ENCODE peak calls at places on chromosomes 12 and 14, in nine cellular contexts. B, L, G, Y, J, T, X, O and S are unnamed samples.

GRCh38 chr12:106066726-106067325 is 71.9 kb downstream of the NUAK1 start:
- DNase-seq in B (no peak), L (no peak), G (no peak), Y (no peak), J (no peak), T (no peak), X (no peak), O (no peak), S (no peak)

GRCh38 chr14:55000381-55000780 is 26.5 kb downstream of the WDHD1 start:
- DNase-seq in B (no peak), L (no peak), G (no peak), Y (peak; percentile 46), J (no peak), T (no peak), X (no peak), O (no peak), S (no peak)

GRCh38 chr12:85835810-85836715 is at the start of gene RASSF9:
- DNase-seq in B (peak; percentile 66), L (peak; percentile 80), G (no peak), Y (peak; percentile 85), J (peak; percentile 70), T (peak; percentile 55), X (peak; percentile 77), O (no peak), S (peak; percentile 77)

GRCh38 chr12:128365831-128366231 is 98.9 kb downstream of the TMEM132C start:
- DNase-seq in B (no peak), L (no peak), G (no peak), Y (no peak), J (peak; percentile 67), T (no peak), X (no peak), O (no peak), S (no peak)

GRCh38 chr12:122208073-122208820 is 4.7 kb downstream of the B3GNT4 start:
- DNase-seq in B (no peak), L (no peak), G (no peak), Y (no peak), J (no peak), T (no peak), X (no peak), O (no peak), S (no peak)

GRCh38 chr12:6575648-6576047 is 7.6 kb upstream of the NOP2 start:
- DNase-seq in B (no peak), L (no peak), G (no peak), Y (no peak), J (no peak), T (no peak), X (no peak), O (no peak), S (no peak)

GRCh38 chr14:102220031-102220430 is 80.3 kb downstream of the WDR20 start:
- DNase-seq in B (no peak), L (no peak), G (no peak), Y (no peak), J (no peak), T (no peak), X (no peak), O (no peak), S (no peak)

GRCh38 chr12:62601765-62602444 is 135.3 kb downstream of the MON2 start:
- DNase-seq in B (no peak), L (no peak), G (no peak), Y (no peak), J (no peak), T (no peak), X (no peak), O (no peak), S (no peak)

DNA sequence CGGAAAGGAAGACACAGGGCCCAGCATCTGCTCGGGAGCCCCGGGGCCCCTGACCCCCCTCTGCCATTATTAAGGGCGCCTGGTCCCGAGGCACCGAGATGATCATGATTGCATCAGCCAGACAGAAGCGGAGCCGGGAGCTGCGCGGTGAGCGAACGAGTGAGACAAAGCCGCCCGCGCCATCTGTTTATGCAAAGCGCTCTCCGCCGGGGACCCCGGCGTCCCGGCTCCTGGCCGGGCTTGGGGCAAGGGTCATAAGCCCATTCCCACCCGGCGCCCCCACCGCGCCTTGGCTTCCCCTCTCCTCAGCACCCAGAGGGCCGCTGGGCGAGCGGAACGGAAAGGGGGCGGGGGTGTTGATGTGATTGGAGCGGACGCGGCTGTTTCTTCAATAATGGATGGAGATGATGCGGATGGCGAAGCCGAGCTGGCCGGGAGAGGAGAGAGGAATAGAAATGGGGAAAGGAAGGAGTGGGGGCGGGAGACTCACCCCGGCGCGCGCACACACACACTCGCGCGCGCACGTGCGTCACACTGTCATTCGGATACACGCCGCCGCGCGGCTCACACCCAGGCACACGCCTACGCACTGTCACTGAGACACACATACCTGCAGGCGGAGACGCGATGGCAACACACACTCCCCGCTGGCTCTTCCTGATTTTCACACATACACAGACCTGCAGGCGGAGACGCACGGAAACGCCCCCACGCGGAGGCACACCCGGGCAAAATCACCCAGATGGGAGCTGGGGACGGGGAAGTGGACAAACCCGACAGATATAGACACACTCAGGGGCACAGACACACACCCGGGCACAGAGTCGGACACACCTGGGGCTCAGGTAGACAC is 10.7 kb downstream of the STAC3 start:
- DNase-seq in B (no peak), L (peak; percentile 52), G (no peak), Y (peak; percentile 47), J (no peak), T (peak; percentile 70), X (no peak), O (no peak), S (no peak)
- TF ChIP-seq CTCF in B (no peak), L (no peak), G (no peak), Y (no peak), J (no peak), T (peak; percentile 9), X (no peak), O (peak; percentile 22), S (no peak)

GRCh38 chr12:117098071-117098360 is 1.2 kb downstream of the TESC start:
- DNase-seq in B (no peak), L (no peak), G (no peak), Y (no peak), J (no peak), T (no peak), X (no peak), O (no peak), S (no peak)

GRCh38 chr12:117098361-117099217 is 627 bp downstream of the TESC start:
- DNase-seq in B (no peak), L (peak; percentile 75), G (no peak), Y (no peak), J (no peak), T (peak; percentile 16), X (no peak), O (no peak), S (no peak)

GRCh38 chr12:117100851-117101673 is 1.8 kb upstream of the TESC start:
- DNase-seq in B (no peak), L (no peak), G (no peak), Y (no peak), J (no peak), T (no peak), X (no peak), O (no peak), S (no peak)

GRCh38 chr12:117101953-117102833 is 3.0 kb upstream of the TESC start:
- DNase-seq in B (no peak), L (no peak), G (no peak), Y (no peak), J (no peak), T (no peak), X (no peak), O (no peak), S (no peak)

GRCh38 chr12:117100251-117100650 is 1.0 kb upstream of the TESC start:
- DNase-seq in B (no peak), L (no peak), G (no peak), Y (peak; percentile 11), J (no peak), T (no peak), X (no peak), O (no peak), S (no peak)
- TF ChIP-seq CTCF in B (no peak), L (no peak), G (no peak), Y (peak; percentile 34), J (no peak), T (no peak), X (peak; percentile 55), O (peak; percentile 49), S (peak; percentile 34)

DNA sequence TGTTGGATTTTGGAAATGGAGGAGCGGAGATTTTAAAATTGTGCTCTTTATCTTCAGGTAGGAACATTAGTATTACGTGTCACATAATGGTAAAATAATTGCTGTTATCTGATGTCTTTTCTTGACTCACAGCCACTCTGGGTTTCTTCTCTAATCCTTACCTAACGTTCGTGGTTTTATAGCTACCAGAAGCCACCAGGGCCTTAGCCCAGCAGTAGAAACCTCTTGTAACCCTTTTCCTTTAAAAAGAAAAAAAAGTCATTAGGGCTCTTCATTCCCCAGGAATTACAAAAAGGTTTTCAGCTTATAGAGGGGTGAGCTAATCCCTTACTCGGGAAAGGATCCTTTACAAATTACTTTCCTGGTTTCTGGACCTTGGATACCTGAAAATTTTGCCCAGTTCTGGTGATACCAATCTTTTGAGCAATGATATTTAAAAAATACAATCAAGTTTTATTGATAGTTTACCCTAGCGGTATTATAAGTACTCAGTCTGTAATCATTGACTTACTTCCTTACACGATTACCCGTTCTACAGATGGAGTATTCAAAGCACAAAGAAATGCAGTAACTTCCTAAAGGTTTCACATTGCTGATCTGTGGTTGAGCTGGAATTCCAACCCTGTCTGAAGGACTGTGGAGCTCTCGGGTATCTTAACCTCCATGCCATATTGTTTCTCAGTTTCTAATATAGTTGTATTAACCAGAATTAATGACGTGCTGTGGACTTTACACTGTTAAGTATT is 1.6 kb downstream of the GABARAPL1 start:
- DNase-seq in B (no peak), L (no peak), G (no peak), Y (peak; percentile 54), J (no peak), T (no peak), X (no peak), O (no peak), S (no peak)
- TF ChIP-seq CTCF in B (no peak), L (no peak), G (no peak), Y (no peak), J (no peak), T (no peak), X (no peak), O (no peak), S (no peak)

GRCh38 chr14:64476438-64476837 is 11.1 kb downstream of the AKAP5 start:
- DNase-seq in B (no peak), L (no peak), G (no peak), Y (no peak), J (no peak), T (no peak), X (no peak), O (no peak), S (no peak)

GRCh38 chr14:64474041-64474440 is 8.7 kb downstream of the AKAP5 start:
- DNase-seq in B (no peak), L (no peak), G (no peak), Y (no peak), J (no peak), T (no peak), X (no peak), O (no peak), S (no peak)

GRCh38 chr14:64475585-64476273 is 10.4 kb downstream of the AKAP5 start:
- DNase-seq in B (no peak), L (no peak), G (no peak), Y (no peak), J (no peak), T (no peak), X (no peak), O (no peak), S (no peak)

GRCh38 chr14:64474698-64475097 is 9.4 kb downstream of the AKAP5 start:
- DNase-seq in B (no peak), L (no peak), G (no peak), Y (no peak), J (no peak), T (no peak), X (no peak), O (no peak), S (no peak)

DNA sequence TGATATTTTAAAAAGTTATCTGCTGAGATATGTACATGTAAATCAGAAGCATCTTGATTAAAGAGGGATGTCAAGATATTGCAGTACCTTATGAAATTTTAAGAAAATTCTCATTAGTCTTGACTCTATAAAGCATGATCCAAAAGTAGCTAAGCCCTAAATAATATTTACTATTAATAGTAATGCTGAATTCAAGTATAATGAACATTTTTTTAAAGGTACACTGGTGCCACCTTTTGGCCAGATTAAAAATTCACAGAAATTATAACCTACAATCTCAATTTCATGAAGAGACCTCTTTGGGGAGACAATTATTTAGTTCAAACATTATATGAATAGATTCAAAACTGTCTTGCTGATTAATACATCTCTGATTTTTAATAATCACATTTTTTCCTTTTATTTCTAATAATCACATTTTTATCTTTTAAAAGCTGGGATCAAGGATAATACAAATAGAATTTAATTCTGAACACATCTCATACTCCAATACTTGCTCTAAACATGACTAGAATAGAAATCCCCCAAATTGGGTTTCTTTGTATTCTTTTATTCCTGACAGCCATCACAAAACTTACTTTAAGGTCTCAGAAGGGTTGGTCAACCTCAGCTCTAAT is 13.4 kb downstream of the AKAP5 start:
- DNase-seq in B (no peak), L (no peak), G (no peak), Y (peak; percentile 38), J (no peak), T (no peak), X (no peak), O (no peak), S (no peak)
- TF ChIP-seq CTCF in B (peak; percentile 46), L (peak; percentile 20), G (no peak), Y (peak; percentile 38), J (peak; percentile 34), T (peak; percentile 46), X (no peak), O (peak; percentile 15), S (no peak)